ENCODE peak calls at places on chromosomes 3 and 15, in six cellular contexts. L, M, J, Z, S and H are unnamed samples.

GRCh38 chr3:43484926-43485488 is 136.8 kb downstream of the ANO10 start:
- DNase-seq in Z (no peak), L (no peak), J (no peak), S (no peak), M (no peak), H (no peak)

GRCh38 chr15:80832676-80833075 is 53.5 kb downstream of the CEMIP start:
- DNase-seq in M (no peak), Z (peak), L (no peak), J (no peak), S (no peak), H (no peak)

GRCh38 chr3:104632521-104632920 is 734.2 kb upstream of the ALCAM start:
- DNase-seq in L (no peak), J (no peak), M (no peak), S (no peak), Z (no peak), H (no peak)

GRCh38 chr15:99450896-99451358 is 114.9 kb upstream of the MEF2A start:
- DNase-seq in M (peak), J (peak), L (peak), S (peak), Z (no peak), H (peak)

GRCh38 chr3:180804871-180805430 is 107.5 kb upstream of the FXR1 start:
- DNase-seq in J (no peak), L (no peak), Z (no peak), M (no peak), S (no peak), H (no peak)

GRCh38 chr15:29832709-29833108 is 10.4 kb upstream of the TJP1 start:
- DNase-seq in M (no peak), S (no peak), Z (no peak), J (no peak), L (no peak), H (no peak)

GRCh38 chr3:186806173-186807055 is at the start of gene RFC4:
- DNase-seq in Z (peak), L (peak), S (peak), J (peak), M (peak), H (peak)

GRCh38 chr3:45275006-45275704 is 49.1 kb upstream of the TMEM158 start:
- DNase-seq in Z (no peak), S (no peak), M (no peak), L (no peak), J (no peak), H (no peak)

GRCh38 chr15:25863067-25863967 is at the start of gene ATP10A:
- DNase-seq in S (peak), L (no peak), Z (peak), M (no peak), J (no peak), H (no peak)

GRCh38 chr3:97793415-97794019 is 28.3 kb upstream of the CRYBG3 start:
- DNase-seq in Z (peak), J (peak), L (no peak), S (no peak), M (no peak), H (no peak)

GRCh38 chr15:85726446-85726845 is 68.3 kb downstream of the KLHL25 start:
- DNase-seq in M (no peak), S (no peak), L (no peak), Z (no peak), J (no peak), H (no peak)

GRCh38 chr3:46360904-46361303 is 7.0 kb downstream of the CCR2 start:
- DNase-seq in S (no peak), M (no peak), Z (no peak), L (no peak), J (peak), H (peak)

GRCh38 chr3:186452517-186452916 is 90.5 kb upstream of the DGKG start:
- DNase-seq in S (no peak), M (peak), Z (no peak), L (no peak), J (peak), H (no peak)

GRCh38 chr3:53880396-53881345 is 1.3 kb downstream of the ACTR8 start:
- DNase-seq in L (no peak), Z (peak), S (no peak), J (no peak), M (no peak), H (no peak)

GRCh38 chr15:94042163-94042954 is 189.0 kb upstream of the MCTP2 start:
- DNase-seq in L (peak), J (no peak), Z (no peak), M (no peak), S (no peak), H (no peak)

GRCh38 chr3:178518660-178519396 is 17.4 kb upstream of the KCNMB2 start:
- DNase-seq in J (no peak), M (no peak), Z (no peak), L (no peak), S (no peak), H (no peak)

GRCh38 chr15:89809093-89809786 is 5.4 kb downstream of the ANPEP start:
- DNase-seq in S (no peak), L (no peak), J (peak), M (peak), Z (peak), H (no peak)

GRCh38 chr3:191809326-191809949 is 348.5 kb downstream of the PYDC2 start:
- DNase-seq in Z (no peak), M (no peak), L (no peak), S (no peak), J (no peak), H (no peak)

GRCh38 chr3:107235193-107235922 is 141.9 kb upstream of the CCDC54 start:
- DNase-seq in L (no peak), Z (peak), J (no peak), S (no peak), M (no peak), H (no peak)

GRCh38 chr3:51434110-51434509 is 43.0 kb downstream of the RBM15B start:
- DNase-seq in Z (no peak), S (no peak), J (no peak), M (no peak), L (no peak), H (no peak)

DNA sequence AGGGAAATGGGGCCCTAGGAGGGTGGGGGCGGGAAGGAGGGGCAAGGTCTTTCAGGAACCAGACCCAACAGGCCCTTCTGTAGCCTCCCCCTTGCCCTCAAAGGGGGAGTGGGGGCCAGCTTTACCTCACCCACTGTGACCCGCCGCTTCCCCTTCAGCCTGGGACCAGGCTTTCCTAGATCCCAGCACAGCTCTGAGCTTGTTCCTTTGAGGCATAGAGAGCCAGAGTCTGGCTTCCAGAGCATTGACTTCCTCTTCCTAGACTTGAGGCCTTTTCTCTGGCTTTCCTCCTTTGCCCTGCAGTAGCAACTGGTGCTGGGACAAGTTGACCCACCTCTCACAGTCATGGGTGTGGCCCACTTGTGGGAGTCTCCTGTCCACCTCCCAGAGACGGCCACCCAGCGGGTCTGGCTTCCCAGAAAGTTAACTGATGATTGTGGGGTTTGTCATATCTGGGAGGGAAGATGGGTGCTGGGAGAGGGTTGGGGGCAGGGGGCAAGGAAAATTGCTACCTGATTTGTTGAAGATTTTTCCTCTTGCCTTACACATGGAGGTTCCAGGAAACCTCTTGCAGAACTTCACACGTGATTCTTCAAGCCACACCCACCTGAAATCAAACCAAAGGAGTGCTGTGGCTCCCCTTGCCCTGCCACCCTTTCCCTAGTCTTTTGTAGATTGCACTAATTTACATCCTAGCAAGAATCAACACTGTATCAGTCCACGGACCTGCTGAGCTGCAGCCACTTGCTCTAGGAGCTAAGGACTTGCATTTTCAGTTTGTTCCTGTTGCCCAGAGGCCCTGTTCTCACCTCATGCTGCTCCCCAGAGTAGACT is 4.1 kb upstream of the CHST14 start:
- DNase-seq in Z (no peak), J (no peak), M (no peak), L (no peak), S (no peak), H (no peak)
- TF ChIP-seq CTCF in Z (no peak), J (no peak), M (no peak), L (no peak), S (no peak), H (no peak)

DNA sequence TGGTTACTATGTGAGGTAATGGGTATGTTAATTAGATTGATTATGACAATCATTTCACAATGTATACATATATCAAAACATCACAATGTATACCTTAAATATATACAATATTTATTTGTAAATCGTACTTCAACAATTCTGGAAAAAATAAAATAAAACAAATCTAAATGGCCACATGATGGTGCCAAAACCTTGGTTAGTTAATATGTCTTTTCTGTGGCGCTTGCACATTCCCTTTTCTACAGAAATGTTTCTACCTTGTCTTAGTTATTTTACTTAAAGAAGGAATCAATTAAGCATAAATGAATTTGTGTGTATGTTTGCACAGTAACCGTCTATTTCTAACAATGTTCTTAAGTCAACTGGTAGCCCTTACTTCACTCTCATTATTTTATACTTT is 53.4 kb downstream of the OXSM start:
- DNase-seq in S (no peak), L (no peak), M (no peak), Z (no peak), J (no peak), H (no peak)
- TF ChIP-seq CTCF in S (no peak), L (no peak), M (no peak), Z (peak), J (no peak), H (peak)

DNA sequence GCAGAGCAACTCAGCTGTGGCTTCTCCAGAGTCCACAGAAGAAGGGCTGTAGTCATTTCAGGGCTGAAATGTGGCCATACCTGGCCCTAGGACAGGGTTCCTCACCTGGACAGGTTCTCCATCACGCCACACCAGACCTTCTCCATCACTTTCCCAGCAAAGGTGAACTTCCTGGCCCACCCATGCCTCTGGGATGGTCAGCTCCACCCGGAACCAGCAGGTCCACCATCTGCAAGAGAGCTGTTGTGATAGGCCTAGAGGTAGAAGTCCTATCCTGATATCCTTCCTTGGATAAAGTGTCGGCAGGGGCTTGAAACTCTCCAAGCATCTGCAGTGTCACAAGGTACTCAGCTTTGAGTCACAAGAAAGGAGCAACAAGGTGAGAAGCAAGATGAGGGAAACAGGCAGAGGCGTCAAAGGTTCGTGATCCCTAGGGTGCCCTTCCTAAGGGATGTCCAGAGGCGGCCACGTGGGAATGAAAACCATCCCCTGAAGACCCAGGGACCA is 948 bp downstream of the MAN2C1 start:
- DNase-seq in J (no peak), Z (no peak), S (no peak), M (no peak), L (no peak), H (no peak)
- TF ChIP-seq CTCF in J (no peak), Z (no peak), S (no peak), M (no peak), L (no peak), H (no peak)

DNA sequence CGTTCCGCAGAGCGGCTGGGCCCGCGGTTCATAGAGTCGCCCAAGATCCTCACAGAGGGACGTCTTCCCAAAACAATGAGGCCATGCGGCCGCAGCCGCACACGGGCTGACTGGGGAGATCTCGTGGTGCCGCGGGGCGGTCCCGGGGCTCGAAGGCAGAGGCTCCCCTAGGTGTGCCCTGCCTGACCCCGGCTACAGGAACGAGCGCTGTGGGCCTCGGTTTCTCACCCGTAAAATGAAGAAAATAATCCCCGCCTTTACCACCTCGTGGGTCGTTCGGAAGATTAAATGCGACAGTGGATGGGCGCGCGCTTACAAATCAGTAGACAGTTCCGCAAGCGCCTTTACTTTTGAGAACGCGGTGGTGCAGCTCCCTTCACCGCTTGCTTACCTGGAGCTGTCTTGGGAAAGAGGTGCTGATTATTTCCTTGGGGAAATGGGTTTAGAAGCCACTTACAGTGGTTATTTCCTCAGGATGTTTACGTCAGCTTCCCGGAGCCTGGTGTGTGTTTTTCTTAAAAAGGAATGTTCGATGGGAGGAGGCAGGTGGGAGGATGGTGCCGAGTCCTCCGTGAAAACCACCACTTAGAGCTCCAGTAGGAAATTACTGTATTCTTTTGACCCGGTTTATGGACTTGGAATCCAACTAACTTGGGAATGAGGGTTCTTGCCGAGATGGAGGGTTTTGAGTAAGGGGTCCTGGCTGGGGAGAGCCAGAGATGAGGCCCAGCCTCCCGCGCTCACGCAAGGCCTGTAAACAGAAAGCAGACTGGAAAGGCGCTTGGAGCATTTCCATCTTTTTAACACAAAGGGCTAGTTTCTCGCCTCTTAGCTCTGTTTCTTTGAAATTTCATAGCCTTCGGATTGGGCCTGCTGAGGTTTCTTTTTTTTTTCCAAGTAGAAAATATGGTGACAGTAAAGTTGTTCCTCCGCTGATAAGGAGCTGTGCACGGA is 2.0 kb upstream of the MEX3B start:
- DNase-seq in Z (no peak), S (no peak), M (no peak), J (no peak), L (no peak), H (no peak)
- TF ChIP-seq CTCF in Z (no peak), S (peak), M (no peak), J (no peak), L (no peak), H (no peak)